ENCODE peak calls at places on chromosomes 16 and 17, in four cellular contexts. J, P, M and T are unnamed samples.

GRCh38 chr16:87918314-87918713 is 18.0 kb downstream of the CA5A start:
- DNase-seq in J (no peak), P (no peak), M (no peak), T (no peak)

GRCh38 chr16:85358704-85359146 is 246.5 kb upstream of the CIBAR2 start:
- DNase-seq in J (no peak), P (no peak), M (no peak), T (no peak)

GRCh38 chr17:69501591-69502468 is 87.3 kb downstream of the MAP2K6 start:
- DNase-seq in J (no peak), P (no peak), M (no peak), T (no peak)

GRCh38 chr16:87874639-87875472 is 5.5 kb upstream of the SLC7A5 start:
- DNase-seq in J (peak), P (no peak), M (no peak), T (no peak)

GRCh38 chr17:1331708-1332107 is 52.2 kb downstream of the TRARG1 start:
- DNase-seq in J (peak), P (no peak), M (no peak), T (no peak)

GRCh38 chr16:48451323-48451722 is 66.1 kb upstream of the SIAH1 start:
- DNase-seq in J (no peak), P (no peak), M (no peak), T (no peak)

GRCh38 chr16:15650698-15651161 is 685 bp downstream of the NDE1 start:
- DNase-seq in J (peak), P (no peak), M (no peak), T (no peak)

GRCh38 chr17:21688293-21688949 is 3.9 kb upstream of the KCNJ18 start:
- DNase-seq in J (no peak), P (no peak), M (no peak), T (no peak)

GRCh38 chr16:66728117-66728787 is 23.2 kb downstream of the DYNC1LI2 start:
- DNase-seq in J (peak), P (peak), M (no peak), T (no peak)

GRCh38 chr16:56847173-56847948 is 17.6 kb upstream of the SLC12A3 start:
- DNase-seq in J (no peak), P (no peak), M (no peak), T (no peak)

GRCh38 chr17:42680331-42680808 is 1.3 kb downstream of the CCR10 start:
- DNase-seq in J (peak), P (no peak), M (no peak), T (no peak)

GRCh38 chr16:88779406-88780099 is 5.5 kb downstream of the PIEZO1 start:
- DNase-seq in J (no peak), P (no peak), M (no peak), T (no peak)

GRCh38 chr16:3668626-3669025 is 14.1 kb downstream of the DNASE1 start:
- DNase-seq in J (no peak), P (no peak), M (no peak), T (no peak)

GRCh38 chr16:79628501-79628975 is 28.0 kb upstream of the MAF start:
- DNase-seq in J (no peak), P (no peak), M (no peak), T (peak)

GRCh38 chr16:50470687-50471086 is 77.5 kb upstream of the NKD1 start:
- DNase-seq in J (no peak), P (no peak), M (no peak), T (no peak)

GRCh38 chr16:58501242-58502131 is 1.5 kb downstream of the NDRG4 start:
- DNase-seq in J (peak), P (no peak), M (no peak), T (no peak)

DNA sequence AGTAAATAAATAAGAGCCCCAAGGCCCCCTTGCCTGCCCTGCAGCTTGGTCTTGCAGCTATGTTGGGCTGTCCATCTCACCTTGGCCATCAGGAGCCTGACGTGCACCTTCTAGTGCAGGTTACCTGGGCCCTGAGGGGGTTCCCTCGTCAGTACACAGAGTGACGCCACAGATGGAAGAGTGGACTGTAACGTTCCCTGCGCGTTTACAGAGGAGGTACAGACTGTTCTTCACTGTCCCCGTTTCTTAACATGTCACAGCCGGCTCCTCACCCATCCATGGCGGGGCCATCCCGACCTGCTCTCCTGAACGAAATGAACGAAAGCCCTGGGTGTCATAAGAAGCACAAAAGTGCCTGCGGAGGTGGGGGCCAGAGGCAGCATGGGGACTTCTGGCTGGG is 15.9 kb upstream of the FASN start:
- DNase-seq in J (no peak), P (no peak), M (no peak), T (no peak)
- TF ChIP-seq EGR1 in J (no peak), P (no peak), M (no peak), T (no peak)

GRCh38 chr16:28875134-28876015 is 2.9 kb upstream of the ATP2A1 start:
- DNase-seq in J (no peak), P (no peak), M (no peak), T (no peak)

GRCh38 chr16:28872952-28873351 is 5.3 kb upstream of the ATP2A1 start:
- DNase-seq in J (no peak), P (no peak), M (no peak), T (no peak)

GRCh38 chr16:28874406-28874805 is 3.9 kb upstream of the ATP2A1 start:
- DNase-seq in J (no peak), P (no peak), M (no peak), T (no peak)

GRCh38 chr16:28876016-28876659 is 2.1 kb upstream of the ATP2A1 start:
- DNase-seq in J (no peak), P (no peak), M (no peak), T (no peak)

DNA sequence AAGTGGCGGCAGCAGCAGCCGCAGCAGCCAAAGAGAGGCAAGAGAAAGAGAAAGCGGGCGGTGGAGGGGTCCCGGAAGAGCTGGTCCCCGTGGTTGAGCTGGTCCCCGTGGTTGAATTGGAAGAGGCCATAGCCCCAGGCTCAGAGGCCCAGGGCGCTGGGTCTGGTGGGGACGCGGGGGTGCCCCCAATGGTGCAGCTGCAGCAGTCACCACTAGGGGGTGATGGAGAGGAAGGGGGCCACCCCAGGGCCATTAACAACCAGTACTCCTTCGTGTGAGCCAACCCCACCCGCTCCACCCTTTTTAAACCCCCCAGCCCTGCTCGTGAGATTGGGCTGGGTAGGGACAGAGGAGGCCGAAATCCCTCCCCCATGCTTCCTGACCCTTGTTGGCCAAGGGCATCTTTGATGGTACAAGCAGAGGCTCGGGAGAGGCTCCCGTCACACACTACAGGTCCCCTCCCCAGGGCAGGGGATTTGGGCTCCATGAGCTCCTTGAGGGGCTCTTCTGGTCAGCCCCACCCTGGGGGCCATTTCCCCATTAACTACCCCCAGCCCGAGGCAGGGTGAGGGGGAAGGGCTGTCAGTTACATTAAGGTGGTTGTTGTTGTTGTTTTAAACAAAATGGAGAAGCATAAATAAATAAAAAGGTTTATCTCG is 4.6 kb upstream of the ATP2A1 start:
- DNase-seq in J (peak), P (no peak), M (no peak), T (no peak)
- TF ChIP-seq EGR1 in J (peak), P (no peak), M (no peak), T (no peak)

GRCh38 chr17:63631626-63632025 is 9.4 kb downstream of the MAP3K3 start:
- DNase-seq in J (no peak), P (no peak), M (no peak), T (no peak)
- TF ChIP-seq EGR1 in J (no peak), P (no peak), M (no peak), T (no peak)

GRCh38 chr17:50891577-50891989 is 25.4 kb upstream of the TOB1 start:
- DNase-seq in J (no peak), P (no peak), M (no peak), T (no peak)

GRCh38 chr17:50890675-50891516 is 24.7 kb upstream of the TOB1 start:
- DNase-seq in J (no peak), P (peak), M (no peak), T (no peak)

GRCh38 chr17:50892101-50892776 is 26.1 kb upstream of the TOB1 start:
- DNase-seq in J (no peak), P (no peak), M (no peak), T (no peak)

GRCh38 chr17:50889528-50890118 is 23.5 kb upstream of the TOB1 start:
- DNase-seq in J (no peak), P (no peak), M (no peak), T (no peak)

GRCh38 chr17:50893183-50893993 is 27.2 kb upstream of the TOB1 start:
- DNase-seq in J (no peak), P (peak), M (no peak), T (no peak)
- TF ChIP-seq EGR1 in J (no peak), P (no peak), M (no peak), T (no peak)

GRCh38 chr16:17331071-17331521 is 139.7 kb downstream of the XYLT1 start:
- DNase-seq in J (no peak), P (no peak), M (no peak), T (no peak)
- TF ChIP-seq EGR1 in J (no peak), P (no peak), M (no peak), T (no peak)

GRCh38 chr16:27712251-27712711 is 162.3 kb downstream of the KATNIP start:
- DNase-seq in J (no peak), P (no peak), M (peak), T (no peak)
- TF ChIP-seq EGR1 in J (no peak), P (no peak), M (no peak), T (no peak)